ENCODE peak calls at places on chromosomes 1 and 21, in six cellular contexts. D is stomach, Z is Calu3, P is A549, J is progenitor cell of endocrine pancreas, S is Caco-2. X is an unnamed sample.

GRCh38 chr21:30206551-30207251 is 9.2 kb downstream of the CLDN8 start:
- DNase-seq in D (no peak), Z (no peak), P (no peak), J (no peak), S (no peak), X (no peak)

GRCh38 chr21:45297329-45297728 is 9.6 kb upstream of the POFUT2 start:
- DNase-seq in D (no peak), Z (no peak), P (no peak), J (no peak), S (no peak), X (no peak)

GRCh38 chr1:169060906-169061683 is 45.4 kb upstream of the ATP1B1 start:
- DNase-seq in D (no peak), Z (no peak), P (no peak), J (no peak), S (no peak), X (no peak)

GRCh38 chr1:49294539-49294938 is 517.8 kb upstream of the BEND5 start:
- DNase-seq in D (no peak), Z (no peak), P (no peak), J (no peak), S (no peak), X (no peak)

GRCh38 chr1:58399176-58399575 is 147.3 kb downstream of the OMA1 start:
- DNase-seq in D (no peak), Z (no peak), P (no peak), J (no peak), S (no peak), X (no peak)

GRCh38 chr1:8004803-8005573 is 21.1 kb downstream of the ERRFI1 start:
- DNase-seq in D (peak), Z (peak), P (peak), J (no peak), S (peak), X (peak)

GRCh38 chr1:6600410-6601048 is 2.1 kb downstream of the KLHL21 start:
- DNase-seq in D (no peak), Z (no peak), P (no peak), J (no peak), S (no peak), X (no peak)

GRCh38 chr1:51247499-51247898 is 11.4 kb downstream of the RNF11 start:
- DNase-seq in D (no peak), Z (no peak), P (no peak), J (no peak), S (no peak), X (no peak)

GRCh38 chr1:29698033-29698432 is 461.7 kb downstream of the PTPRU start:
- DNase-seq in D (no peak), Z (peak), P (peak), J (peak), S (peak), X (no peak)

GRCh38 chr1:155177918-155178281 is 4.3 kb downstream of the TRIM46 start:
- DNase-seq in D (peak), Z (no peak), P (no peak), J (no peak), S (no peak), X (no peak)

GRCh38 chr1:243396876-243397275 is 141.0 kb downstream of the SDCCAG8 start:
- DNase-seq in D (peak), Z (peak), P (no peak), J (no peak), S (no peak), X (no peak)

GRCh38 chr1:7062346-7063061 is 277.2 kb downstream of the CAMTA1 start:
- DNase-seq in D (no peak), Z (no peak), P (no peak), J (no peak), S (no peak), X (no peak)

GRCh38 chr1:246300653-246301549 is 206.2 kb downstream of the SMYD3 start:
- DNase-seq in D (no peak), Z (no peak), P (no peak), J (no peak), S (no peak), X (no peak)

GRCh38 chr1:212967767-212968166 is 17.4 kb downstream of the VASH2 start:
- DNase-seq in D (no peak), Z (peak), P (peak), J (no peak), S (peak), X (no peak)

GRCh38 chr1:16053781-16054502 is 10.4 kb downstream of the CLCNKB start:
- DNase-seq in D (no peak), Z (no peak), P (no peak), J (no peak), S (no peak), X (no peak)

GRCh38 chr1:225710804-225711203 is 57.9 kb upstream of the ENAH start:
- DNase-seq in D (no peak), Z (no peak), P (peak), J (no peak), S (no peak), X (peak)

GRCh38 chr21:17858764-17859163 is 39.6 kb upstream of the C21orf91 start:
- DNase-seq in D (no peak), Z (no peak), P (no peak), J (no peak), S (no peak), X (no peak)

GRCh38 chr21:38965241-38965640 is 159.5 kb downstream of the ETS2 start:
- DNase-seq in D (no peak), Z (no peak), P (no peak), J (no peak), S (peak), X (no peak)

GRCh38 chr1:222817529-222817928 is 2.7 kb downstream of the DISP1 start:
- DNase-seq in D (no peak), Z (no peak), P (peak), J (no peak), S (no peak), X (peak)

GRCh38 chr1:6124746-6125365 is 55.3 kb downstream of the CHD5 start:
- DNase-seq in D (no peak), Z (no peak), P (no peak), J (no peak), S (no peak), X (no peak)

GRCh38 chr1:181541947-181542346 is 58.6 kb downstream of the CACNA1E start:
- DNase-seq in D (no peak), Z (no peak), P (no peak), J (no peak), S (no peak), X (no peak)

GRCh38 chr1:38527373-38527966 is 332.1 kb downstream of the RRAGC start:
- DNase-seq in D (peak), Z (peak), P (no peak), J (no peak), S (no peak), X (no peak)

GRCh38 chr1:59020151-59020997 is 236.5 kb upstream of the JUN start:
- DNase-seq in D (peak), Z (peak), P (no peak), J (no peak), S (no peak), X (no peak)

GRCh38 chr1:179929955-179930798 is 24.4 kb upstream of the CEP350 start:
- DNase-seq in D (no peak), Z (no peak), P (no peak), J (no peak), S (peak), X (no peak)

DNA sequence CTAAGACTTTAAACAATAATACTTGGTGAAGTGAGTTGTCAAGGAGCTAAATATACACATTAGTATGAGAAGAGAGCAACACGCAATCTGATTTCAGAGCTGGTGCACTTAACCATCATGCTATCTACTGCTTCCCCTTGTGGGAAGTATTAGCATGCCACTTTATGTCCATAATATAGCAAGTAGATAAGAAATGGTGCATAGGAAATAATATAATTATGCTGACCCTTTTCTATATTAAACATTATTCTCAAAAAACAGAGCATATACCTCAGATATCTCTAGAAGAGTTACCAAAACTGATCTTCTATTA is 63.4 kb downstream of the MAGI3 start:
- DNase-seq in D (no peak), Z (no peak), P (no peak), J (no peak), S (no peak), X (no peak)
- TF ChIP-seq CTCF in D (no peak), Z (no peak), P (no peak), J (no peak), S (no peak), X (no peak)

GRCh38 chr1:100883963-100884362 is 10.7 kb downstream of the EXTL2 start:
- DNase-seq in D (no peak), Z (peak), P (peak), J (no peak), S (no peak), X (peak)
- TF ChIP-seq CTCF in D (no peak), Z (no peak), P (no peak), J (no peak), S (no peak), X (peak)

GRCh38 chr1:234578087-234578486 is 31.9 kb downstream of the IRF2BP2 start:
- DNase-seq in D (no peak), Z (no peak), P (no peak), J (no peak), S (no peak), X (no peak)

GRCh38 chr1:234582186-234582585 is 27.8 kb downstream of the IRF2BP2 start:
- DNase-seq in D (no peak), Z (no peak), P (no peak), J (no peak), S (no peak), X (no peak)

GRCh38 chr1:234581063-234581714 is 28.8 kb downstream of the IRF2BP2 start:
- DNase-seq in D (no peak), Z (no peak), P (no peak), J (no peak), S (no peak), X (no peak)

GRCh38 chr1:234578735-234579134 is 31.2 kb downstream of the IRF2BP2 start:
- DNase-seq in D (no peak), Z (no peak), P (no peak), J (no peak), S (no peak), X (no peak)

GRCh38 chr1:234579967-234580366 is 30.0 kb downstream of the IRF2BP2 start:
- DNase-seq in D (no peak), Z (no peak), P (peak), J (no peak), S (no peak), X (no peak)
- TF ChIP-seq CTCF in D (peak), Z (peak), P (peak), J (peak), S (peak), X (peak)

DNA sequence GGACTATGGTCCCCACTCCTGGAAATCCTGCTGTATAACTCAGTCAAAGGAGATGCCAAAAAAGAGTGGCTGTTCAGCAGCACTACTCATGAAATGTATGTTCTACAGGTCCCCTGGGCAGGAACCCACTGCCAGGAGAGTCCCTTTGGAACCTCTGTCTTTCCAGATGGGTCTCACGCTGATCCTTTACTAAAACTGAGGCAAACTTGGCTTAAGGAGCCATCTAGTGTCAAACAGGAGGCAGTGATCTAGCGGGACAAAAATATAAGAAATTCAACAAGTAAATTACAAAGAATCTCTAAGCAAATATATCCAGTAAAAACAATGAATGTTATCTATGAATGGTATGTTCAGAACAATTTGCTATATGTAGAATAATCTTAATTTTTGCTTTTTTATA is 80.5 kb upstream of the PRMT6 start:
- DNase-seq in D (no peak), Z (no peak), P (no peak), J (no peak), S (no peak), X (no peak)
- TF ChIP-seq CTCF in D (no peak), Z (no peak), P (no peak), J (peak), S (no peak), X (peak)

DNA sequence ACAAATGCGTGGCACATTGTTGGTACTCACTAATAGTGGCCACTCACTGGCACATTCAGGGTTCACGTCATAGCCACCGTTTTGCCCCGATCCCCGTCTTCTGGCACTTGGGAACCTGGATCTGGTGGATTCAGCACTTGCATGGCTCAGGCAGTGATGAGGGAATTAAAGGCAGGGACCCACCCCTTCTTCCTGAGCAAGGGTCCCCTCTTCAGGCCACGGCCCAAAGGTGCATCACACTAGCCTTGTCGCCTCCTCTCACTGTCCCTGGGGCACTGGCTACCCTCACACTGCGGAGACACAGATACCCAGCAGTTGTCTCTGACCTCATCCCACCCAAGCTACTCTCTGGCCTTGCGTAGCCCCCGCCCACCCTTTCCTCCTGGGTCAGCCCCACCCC is 19.9 kb upstream of the LDLRAP1 start:
- DNase-seq in D (no peak), Z (no peak), P (no peak), J (no peak), S (no peak), X (no peak)
- TF ChIP-seq CTCF in D (no peak), Z (no peak), P (no peak), J (no peak), S (no peak), X (no peak)

GRCh38 chr1:209248649-209249279 is 334.8 kb upstream of the CAMK1G start:
- DNase-seq in D (peak), Z (peak), P (peak), J (peak), S (peak), X (peak)

GRCh38 chr1:209249785-209250441 is 333.6 kb upstream of the CAMK1G start:
- DNase-seq in D (no peak), Z (no peak), P (no peak), J (no peak), S (no peak), X (no peak)

GRCh38 chr1:209249280-209249670 is 334.2 kb upstream of the CAMK1G start:
- DNase-seq in D (no peak), Z (no peak), P (no peak), J (no peak), S (no peak), X (no peak)

GRCh38 chr1:209246660-209247059 is 336.9 kb upstream of the CAMK1G start:
- DNase-seq in D (no peak), Z (no peak), P (peak), J (no peak), S (no peak), X (no peak)

DNA sequence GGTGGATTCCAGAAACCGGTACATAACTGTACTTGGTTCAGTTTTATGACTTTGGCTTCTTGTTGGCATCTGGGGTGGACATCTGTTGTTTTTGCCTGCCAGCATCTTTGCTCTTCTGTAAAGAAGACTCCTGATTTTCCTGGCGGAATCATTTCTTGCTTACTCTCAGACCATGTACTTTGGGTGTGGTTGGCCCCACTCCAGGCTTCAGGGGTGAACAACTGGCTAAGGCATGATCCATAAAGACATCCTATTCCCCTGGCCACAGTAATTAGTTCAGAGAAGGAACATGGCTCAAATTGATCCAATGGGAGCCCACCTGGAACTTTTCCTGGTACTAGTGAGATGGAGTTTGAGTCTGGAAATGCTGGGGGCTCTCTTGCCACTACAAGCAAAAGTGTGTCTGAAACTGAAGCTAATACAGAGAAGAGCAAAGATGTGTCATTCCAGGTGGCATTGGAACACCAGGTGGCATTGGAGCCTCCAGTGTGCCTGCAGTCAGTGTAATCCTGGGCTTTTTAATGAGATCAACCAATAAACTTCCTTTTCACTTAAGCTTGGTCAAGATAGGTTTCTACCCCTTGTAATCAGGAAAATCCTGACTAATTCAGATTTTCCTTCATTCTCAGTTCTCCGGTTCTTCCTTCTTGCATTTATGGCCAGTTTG is 332.4 kb upstream of the CAMK1G start:
- DNase-seq in D (no peak), Z (peak), P (no peak), J (no peak), S (no peak), X (no peak)
- TF ChIP-seq CTCF in D (no peak), Z (no peak), P (no peak), J (no peak), S (no peak), X (peak)

GRCh38 chr21:37060296-37060695 is 12.6 kb downstream of the PIGP start:
- DNase-seq in D (peak), Z (peak), P (peak), J (no peak), S (peak), X (peak)
- TF ChIP-seq CTCF in D (no peak), Z (no peak), P (no peak), J (no peak), S (no peak), X (peak)

X was measured in epithelial cell of proximal tubule.